ENCODE peak calls at places on chromosomes 4 and X, in five cellular contexts. E is upper lobe of left lung, L is K562, B is HepG2, M is GM12878. R is an unnamed sample.

GRCh38 chrX:113580486-113580885 is 739.9 kb upstream of the AMOT start:
- ATAC-seq in B (no peak), E (no peak), L (no peak), M (no peak), R (no peak)

GRCh38 chr4:54228064-54228527 is 997 bp upstream of the PDGFRA start:
- ATAC-seq in M (peak; percentile 76), L (peak; percentile 91), B (peak; percentile 55), E (no peak), R (peak; percentile 52)

GRCh38 chr4:9913846-9914245 is 107.5 kb downstream of the SLC2A9 start:
- ATAC-seq in E (no peak), B (no peak), L (no peak), M (no peak), R (no peak)

GRCh38 chr4:6740347-6740746 is 24.4 kb downstream of the BLOC1S4 start:
- ATAC-seq in E (no peak), B (no peak), L (no peak), M (no peak), R (no peak)

GRCh38 chr4:57020467-57021101 is 41.9 kb downstream of the POLR2B start:
- ATAC-seq in L (no peak), B (no peak), M (no peak), E (no peak), R (no peak)

GRCh38 chr4:147938481-147938880 is 206.6 kb downstream of the ARHGAP10 start:
- ATAC-seq in E (no peak), M (no peak), B (no peak), L (no peak), R (no peak)

GRCh38 chr4:103998752-103999151 is 279.0 kb upstream of the TACR3 start:
- ATAC-seq in M (no peak), L (no peak), B (no peak), E (no peak), R (no peak)

GRCh38 chrX:101550825-101551767 is 749 bp downstream of the ARMCX1 start:
- ATAC-seq in L (peak; percentile 76), E (peak; percentile 58), B (no peak), M (no peak), R (peak; percentile 39)

GRCh38 chr4:82948647-82949204 is 48.2 kb downstream of the THAP9 start:
- ATAC-seq in L (no peak), E (no peak), M (no peak), B (no peak), R (no peak)

GRCh38 chr4:78184584-78184983 is 127.5 kb downstream of the FRAS1 start:
- ATAC-seq in B (no peak), E (no peak), L (no peak), M (no peak), R (no peak)

GRCh38 chr4:169263791-169264392 is 6.9 kb downstream of the SH3RF1 start:
- ATAC-seq in M (no peak), B (no peak), L (no peak), E (peak; percentile 56), R (no peak)

GRCh38 chrX:33434256-33435092 is 223.1 kb upstream of the DMD start:
- ATAC-seq in M (peak; percentile 82), B (peak; percentile 61), E (peak; percentile 49), L (no peak), R (peak; percentile 60)

GRCh38 chrX:5644786-5645185 is 583.9 kb downstream of the NLGN4X start:
- ATAC-seq in B (no peak), E (no peak), M (no peak), L (no peak), R (no peak)

GRCh38 chr4:172996571-172997216 is 171.9 kb upstream of the GALNT7 start:
- ATAC-seq in E (no peak), M (peak; percentile 52), B (no peak), L (no peak), R (no peak)

GRCh38 chr4:176274441-176274840 is 5.4 kb upstream of the ASB5 start:
- ATAC-seq in M (peak; percentile 19), E (no peak), L (no peak), B (no peak), R (no peak)

GRCh38 chr4:177308842-177309524 is 691 bp upstream of the NEIL3 start:
- ATAC-seq in B (no peak), E (no peak), L (no peak), M (no peak), R (no peak)

GRCh38 chr4:109729155-109729562 is 711 bp downstream of the PLA2G12A start:
- ATAC-seq in M (no peak), B (no peak), L (no peak), E (no peak), R (peak; percentile 2)

GRCh38 chr4:102474736-102475504 is 26.2 kb upstream of the NFKB1 start:
- ATAC-seq in E (no peak), M (no peak), B (no peak), L (no peak), R (no peak)

GRCh38 chr4:78218260-78218659 is 161.1 kb downstream of the FRAS1 start:
- ATAC-seq in L (no peak), M (no peak), E (no peak), B (peak; percentile 74), R (no peak)

GRCh38 chrX:26557691-26558321 is 341.8 kb downstream of the MAGEB5 start:
- ATAC-seq in E (peak; percentile 49), M (no peak), B (no peak), L (no peak), R (peak; percentile 34)

GRCh38 chr4:182143086-182143821 is 99.9 kb upstream of the TENM3 start:
- ATAC-seq in L (no peak), E (no peak), B (no peak), M (no peak), R (no peak)

GRCh38 chr4:173782660-173783059 is 252.6 kb upstream of the HAND2 start:
- ATAC-seq in B (no peak), L (no peak), E (no peak), M (no peak), R (no peak)

GRCh38 chrX:19512961-19513360 is 2.3 kb downstream of the MAP3K15 start:
- ATAC-seq in E (peak; percentile 22), L (no peak), M (peak; percentile 45), B (no peak), R (no peak)

GRCh38 chrX:123869488-123869887 is 9.6 kb downstream of the XIAP start:
- ATAC-seq in B (no peak), M (peak; percentile 64), L (peak; percentile 23), E (no peak), R (no peak)

GRCh38 chrX:140206657-140207056 is 241.3 kb upstream of the CXorf66 start:
- ATAC-seq in L (no peak), E (no peak), B (no peak), M (no peak), R (no peak)

GRCh38 chr4:98556451-98556850 is 102.0 kb downstream of the TSPAN5 start:
- ATAC-seq in B (no peak), M (no peak), E (no peak), L (no peak), R (no peak)

GRCh38 chr4:24603343-24603742 is 19.0 kb upstream of the DHX15 start:
- ATAC-seq in M (no peak), B (no peak), L (no peak), E (no peak), R (no peak)

GRCh38 chr4:17523626-17524025 is 8.7 kb downstream of the CLRN2 start:
- ATAC-seq in B (peak; percentile 43), M (peak; percentile 59), E (no peak), L (no peak), R (no peak)

GRCh38 chr4:10172278-10173038 is 55.9 kb upstream of the WDR1 start:
- ATAC-seq in E (no peak), L (peak; percentile 40), B (no peak), M (no peak), R (no peak)

GRCh38 chr4:125060376-125060775 is 254.4 kb upstream of the FAT4 start:
- ATAC-seq in E (no peak), M (no peak), L (no peak), B (no peak), R (no peak)

DNA sequence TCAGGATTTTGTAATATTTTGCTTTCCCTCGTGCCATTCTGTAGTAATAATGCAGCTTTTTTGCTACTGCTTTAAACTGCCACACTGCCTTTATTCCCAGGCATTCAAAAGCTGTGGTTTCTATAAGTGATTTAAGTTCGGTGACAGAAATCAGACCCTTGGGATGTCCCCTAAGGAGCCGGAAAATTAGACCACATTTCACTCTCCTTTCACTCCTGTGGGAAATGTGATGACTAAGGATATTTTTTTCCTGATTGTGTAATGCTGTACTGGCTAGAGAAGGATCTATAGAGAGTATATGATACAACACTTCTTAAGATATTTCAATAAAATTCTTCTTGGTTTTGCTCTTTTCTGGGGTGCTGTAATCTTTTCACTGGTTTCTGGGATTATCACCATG is 24.4 kb downstream of the UGT2A3 start:
- ATAC-seq in B (no peak), E (no peak), L (no peak), M (no peak), R (no peak)
- TF ChIP-seq POLR2AphosphoS5 in B (no peak), E (no peak), L (no peak), M (no peak), R (no peak)

DNA sequence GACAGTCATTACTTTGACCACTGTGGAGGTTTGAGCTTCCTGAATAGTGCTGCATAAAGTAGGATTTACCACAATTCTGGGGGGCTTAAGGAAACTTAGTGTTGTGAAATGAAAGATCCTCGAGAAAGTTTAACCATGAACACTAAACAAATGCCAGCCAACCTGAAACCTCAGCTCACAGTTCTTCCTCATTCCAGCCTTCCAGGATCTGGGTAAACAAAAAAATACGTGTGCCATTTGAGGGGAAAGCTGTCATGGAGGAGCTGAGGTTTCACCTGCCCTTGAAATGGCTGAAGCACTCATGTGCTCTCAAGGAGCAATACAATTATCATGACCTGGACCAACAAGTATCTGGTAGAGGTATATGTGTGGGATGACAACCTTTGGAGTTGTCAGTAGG is 142.7 kb downstream of the NPNT start:
- ATAC-seq in B (no peak), L (no peak), E (no peak), M (no peak), R (no peak)
- TF ChIP-seq EP300 in B (no peak), L (no peak), E (no peak), M (no peak), R (no peak)

DNA sequence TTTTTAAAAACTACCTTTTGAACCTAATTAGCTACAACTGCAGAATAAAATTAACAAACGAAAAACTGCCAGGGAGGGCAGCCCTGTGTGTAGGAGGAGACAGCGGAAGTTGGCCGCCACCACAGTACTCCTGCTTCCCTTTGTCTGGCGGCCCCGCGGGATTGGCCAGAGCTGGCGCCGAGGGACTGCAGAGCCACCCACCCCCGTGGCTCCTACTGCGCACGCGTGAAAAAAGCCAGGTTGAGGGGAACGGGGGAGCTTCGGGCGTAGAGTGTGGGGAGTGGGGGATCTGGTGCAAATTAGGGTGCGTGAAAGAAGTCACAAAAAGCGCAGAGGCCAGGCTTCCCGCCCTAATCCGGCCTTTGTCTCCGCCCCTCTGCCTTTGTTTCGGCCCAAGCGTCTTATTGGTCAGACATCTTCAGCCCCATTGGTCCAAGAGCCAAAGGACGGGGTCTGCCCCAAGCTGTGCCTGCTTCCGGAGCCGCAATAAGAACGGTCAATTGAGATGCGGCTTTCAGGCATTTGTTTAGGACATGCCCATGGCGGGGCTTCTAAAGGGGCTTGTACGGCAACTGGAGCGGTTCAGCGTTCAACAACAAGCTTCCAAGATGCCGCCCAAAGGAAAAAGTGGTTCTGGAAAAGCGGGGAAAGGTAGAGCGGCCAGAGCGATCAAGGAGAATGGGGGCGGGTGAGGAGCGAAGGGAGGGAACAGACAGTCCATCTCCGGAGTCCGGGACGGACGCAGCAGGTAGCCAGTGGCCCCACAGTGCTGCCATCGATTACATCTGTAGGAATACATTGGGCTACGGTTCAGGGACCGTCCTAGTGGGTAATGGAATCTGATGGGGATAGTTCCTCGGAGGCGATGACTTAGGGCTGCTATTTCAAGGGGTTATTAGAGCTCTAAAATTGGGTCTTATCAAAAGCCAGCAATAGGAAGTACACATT is at the start of gene PIN4:
- ATAC-seq in B (peak; percentile 98), E (peak; percentile 98), M (peak; percentile 97), L (peak; percentile 97), R (peak; percentile 97)
- TF ChIP-seq POLR2AphosphoS5 in B (peak; percentile 57), E (peak; percentile 32), M (peak; percentile 28), L (peak; percentile 37), R (peak; percentile 43)

GRCh38 chr4:72194046-72194445 is 162.2 kb downstream of the NPFFR2 start:
- ATAC-seq in L (no peak), E (no peak), M (no peak), B (no peak), R (no peak)
- TF ChIP-seq EP300 in L (no peak), E (no peak), M (no peak), B (no peak), R (no peak)

R was measured in gastroesophageal sphincter.